ENCODE peak calls at places on chromosomes 2 and 18, in ten cellular contexts. Y is left ventricle myocardium inferior; X is breast epithelium; P is fibroblast of lung; K is CD4-positive, alpha-beta memory T cell; N is HAP-1; B is effector memory CD4-positive, alpha-beta T cell; E is lower lobe of right lung; T is cardiac muscle cell; C is SK-N-SH. W is an unnamed sample. For H3K9me3, the result is how much of the 10 kb centered on the place peaks cover.

GRCh38 chr2:55140316-55141219 is 90.3 kb upstream of the RTN4 start:
- DNase-seq in N (no peak), Y (no peak), X (no peak), C (no peak), K (no peak), P (no peak), E (no peak), B (no peak), T (no peak), W (no peak)

GRCh38 chr18:60740313-60740712 is 367.7 kb upstream of the MC4R start:
- DNase-seq in T (no peak), X (no peak), E (no peak), N (no peak), P (no peak), B (no peak), Y (no peak), C (no peak), K (no peak), W (no peak)

GRCh38 chr18:32488078-32488477 is 17.4 kb upstream of the GAREM1 start:
- DNase-seq in C (no peak), Y (no peak), T (no peak), P (no peak), B (no peak), E (no peak), X (no peak), N (no peak), K (no peak), W (no peak)

GRCh38 chr2:232126301-232127085 is 165.0 kb downstream of the DIS3L2 start:
- DNase-seq in T (no peak), X (no peak), E (no peak), Y (no peak), C (no peak), P (no peak), B (no peak), K (no peak), N (no peak), W (no peak)

GRCh38 chr18:69567813-69568488 is 167.3 kb downstream of the DOK6 start:
- DNase-seq in B (no peak), T (no peak), K (no peak), P (no peak), C (no peak), Y (no peak), E (no peak), N (no peak), X (no peak), W (no peak)

GRCh38 chr2:108023776-108024175 is 37.5 kb downstream of the SLC5A7 start:
- DNase-seq in C (no peak), K (no peak), B (no peak), Y (no peak), T (no peak), E (no peak), N (no peak), P (no peak), X (no peak), W (no peak)

GRCh38 chr2:2573658-2574293 is 242.7 kb upstream of the MYT1L start:
- DNase-seq in E (no peak), N (no peak), X (no peak), B (no peak), C (peak), P (no peak), Y (no peak), T (no peak), K (no peak), W (no peak)

GRCh38 chr2:75294362-75294761 is 95.0 kb upstream of the TACR1 start:
- DNase-seq in N (no peak), B (no peak), C (no peak), E (no peak), K (no peak), X (no peak), Y (no peak), P (no peak), T (no peak), W (no peak)

GRCh38 chr2:235262750-235263149 is 231.1 kb upstream of the AGAP1 start:
- DNase-seq in N (no peak), X (no peak), Y (no peak), E (no peak), C (no peak), B (no peak), T (no peak), P (no peak), K (no peak), W (no peak)

GRCh38 chr18:27778441-27778840 is 398.5 kb downstream of the CDH2 start:
- DNase-seq in C (no peak), P (peak), E (no peak), B (no peak), Y (no peak), X (no peak), K (no peak), N (peak), T (peak), W (no peak)

GRCh38 chr2:8514748-8515389 is 167.0 kb upstream of the ID2 start:
- DNase-seq in X (no peak), T (no peak), P (no peak), N (no peak), C (no peak), K (peak), B (no peak), Y (no peak), E (peak), W (no peak)

GRCh38 chr2:257842-258241 is 6.0 kb downstream of the SH3YL1 start:
- DNase-seq in K (no peak), X (no peak), P (no peak), N (no peak), E (no peak), C (no peak), Y (no peak), T (no peak), B (no peak), W (no peak)

GRCh38 chr18:8303151-8303770 is 306.0 kb upstream of the RAB12 start:
- DNase-seq in Y (no peak), P (no peak), C (no peak), T (no peak), K (no peak), X (no peak), E (no peak), N (no peak), B (no peak), W (no peak)

GRCh38 chr2:219447242-219448098 is 12.8 kb downstream of the SPEG start:
- DNase-seq in C (no peak), X (no peak), B (no peak), P (no peak), Y (no peak), N (no peak), E (no peak), T (no peak), K (no peak), W (no peak)

GRCh38 chr2:198314559-198315153 is 510.3 kb downstream of the PLCL1 start:
- DNase-seq in P (peak), X (no peak), N (peak), Y (no peak), C (no peak), K (peak), T (peak), E (no peak), B (no peak), W (no peak)

GRCh38 chr18:6785001-6785400 is 55.5 kb downstream of the ARHGAP28 start:
- DNase-seq in X (no peak), C (no peak), B (no peak), N (no peak), P (no peak), E (no peak), K (no peak), T (no peak), Y (no peak), W (no peak)

GRCh38 chr2:228869601-228870264 is 401.4 kb downstream of the PID1 start:
- DNase-seq in E (no peak), T (no peak), P (no peak), C (no peak), N (no peak), X (no peak), B (no peak), K (no peak), Y (no peak), W (no peak)
- H3K9me3 ChIP-seq in E (under half), T (under half), P (under half), C (under half), N (under half), X (under half), B (under half), K (under half), Y (under half), W (under half)

DNA sequence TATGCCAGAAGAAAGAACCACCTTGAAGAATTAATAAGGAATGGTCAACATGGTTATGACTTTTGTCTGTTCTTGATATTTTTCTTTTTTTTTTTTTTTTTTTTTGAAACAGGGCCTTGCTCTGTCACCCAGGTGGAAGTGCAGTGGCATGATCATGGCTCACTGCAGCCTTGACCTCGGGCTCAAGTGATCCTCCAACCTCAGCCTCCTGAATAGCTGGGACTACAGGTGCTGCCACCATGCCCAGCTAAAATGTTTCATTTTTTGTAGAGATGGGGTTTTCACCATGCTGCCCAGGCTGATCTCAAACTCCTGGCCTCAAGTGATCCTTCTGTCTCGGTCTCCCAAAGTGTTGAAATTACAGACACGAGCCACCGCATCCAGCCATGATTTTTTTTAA is 53.4 kb upstream of the ACSL3 start:
- DNase-seq in E (no peak), C (no peak), N (no peak), T (no peak), B (no peak), P (no peak), K (no peak), X (no peak), Y (no peak), W (no peak)
- H3K9me3 ChIP-seq in E (under half), C (under half), N (under half), T (under half), B (under half), P (under half), K (under half), X (under half), Y (under half), W (under half)

GRCh38 chr18:44453505-44453904 is 227.2 kb upstream of the SETBP1 start:
- DNase-seq in N (no peak), B (no peak), T (no peak), Y (no peak), X (no peak), P (no peak), E (no peak), K (no peak), C (no peak), W (no peak)
- H3K9me3 ChIP-seq in N (under half), B (under half), T (under half), Y (under half), X (under half), P (under half), E (under half), K (under half), C (under half), W (under half)

GRCh38 chr2:13578547-13578946 is 861.8 kb downstream of the TRIB2 start:
- DNase-seq in N (no peak), B (no peak), X (no peak), E (no peak), C (no peak), Y (no peak), K (no peak), P (no peak), T (no peak), W (no peak)
- H3K9me3 ChIP-seq in N (under half), B (under half), X (under half), E (under half), C (under half), Y (under half), K (under half), P (under half), T (under half), W (under half)

DNA sequence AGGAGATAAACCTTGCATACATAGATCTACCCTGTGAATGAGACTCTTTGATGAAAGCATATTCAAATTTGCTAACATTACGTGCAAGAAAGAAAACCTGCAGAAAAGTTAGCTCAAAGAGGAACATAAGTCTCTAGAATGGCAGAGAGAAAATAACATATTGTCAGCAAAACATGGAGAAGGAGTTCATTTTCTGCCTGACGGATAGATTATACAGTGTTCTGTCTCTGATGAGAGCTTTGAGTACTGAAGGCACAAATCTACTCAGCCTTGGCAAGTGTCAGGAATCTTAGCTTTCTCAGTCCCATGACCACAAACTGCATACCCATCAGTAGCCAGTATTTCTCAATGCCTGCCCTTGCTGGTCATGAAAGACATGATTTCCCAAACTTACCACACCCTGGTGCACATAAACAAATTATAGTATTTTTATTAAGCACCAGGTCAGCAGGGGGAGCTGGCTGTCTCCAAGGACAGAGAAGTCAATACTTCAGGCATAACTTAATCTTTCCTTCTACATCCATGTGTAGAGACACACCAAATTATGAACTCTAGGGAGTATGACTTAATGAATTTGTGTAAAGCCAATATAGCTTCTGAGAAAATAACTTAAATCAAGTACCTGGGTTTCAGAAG is 401.2 kb upstream of the SOX11 start:
- DNase-seq in B (no peak), X (no peak), K (no peak), N (no peak), T (peak), Y (no peak), C (no peak), E (no peak), P (peak), W (no peak)
- H3K9me3 ChIP-seq in B (under half), X (under half), K (under half), N (under half), T (under half), Y (under half), C (under half), E (under half), P (under half), W (under half)

GRCh38 chr2:228876296-228876695 is 394.8 kb downstream of the PID1 start:
- DNase-seq in B (no peak), E (no peak), P (no peak), C (no peak), N (no peak), Y (no peak), X (no peak), K (no peak), T (no peak), W (no peak)
- H3K9me3 ChIP-seq in B (under half), E (under half), P (under half), C (under half), N (under half), Y (under half), X (under half), K (under half), T (under half), W (under half)

GRCh38 chr2:9858730-9859068 is 15.4 kb downstream of the TAF1B start:
- DNase-seq in E (no peak), Y (no peak), P (no peak), B (no peak), C (no peak), T (no peak), N (no peak), X (no peak), K (no peak), W (no peak)
- H3K9me3 ChIP-seq in E (under half), Y (under half), P (under half), B (under half), C (under half), T (under half), N (under half), X (under half), K (under half), W (under half)